ENCODE peak calls at places on chromosomes 4 and X, in six cellular contexts. One of them, this sample, is unnamed.
A peak's percentile ranks its signal among the peaks of the same experiment; 100 is the strongest.

GRCh38 chr4:147599764-147600163 is 17.4 kb upstream of the TMEM184C start:
- DNase-seq in NCI-H1105 treated with DMSO at 0.1 percent for 48 hours: no peak
- DNase-seq in cardiac muscle cell: no peak
- DNase-seq in GM06990: no peak
- DNase-seq in activated T-helper 1 cell treated with Interleukin-2 at 50 U/mL for 16 hours: no peak
- DNase-seq in AML-193: no peak
- DNase-seq in this sample: no peak

GRCh38 chrX:17788439-17788838 is 51.1 kb downstream of the SCML1 start:
- DNase-seq in NCI-H1105 treated with DMSO at 0.1 percent for 48 hours: peak; percentile 15
- DNase-seq in cardiac muscle cell: peak; percentile 42
- DNase-seq in GM06990: no peak
- DNase-seq in activated T-helper 1 cell treated with Interleukin-2 at 50 U/mL for 16 hours: peak; percentile 13
- DNase-seq in AML-193: peak; percentile 0
- DNase-seq in this sample: no peak

GRCh38 chr4:1030559-1030958 is 19.1 kb downstream of the FGFRL1 start:
- DNase-seq in NCI-H1105 treated with DMSO at 0.1 percent for 48 hours: no peak
- DNase-seq in cardiac muscle cell: no peak
- DNase-seq in GM06990: no peak
- DNase-seq in activated T-helper 1 cell treated with Interleukin-2 at 50 U/mL for 16 hours: no peak
- DNase-seq in AML-193: no peak
- DNase-seq in this sample: no peak

GRCh38 chr4:123396294-123397275 is at the start of gene SPRY1:
- DNase-seq in NCI-H1105 treated with DMSO at 0.1 percent for 48 hours: peak; percentile 72
- DNase-seq in cardiac muscle cell: peak; percentile 93
- DNase-seq in GM06990: peak; percentile 36
- DNase-seq in activated T-helper 1 cell treated with Interleukin-2 at 50 U/mL for 16 hours: peak; percentile 37
- DNase-seq in AML-193: peak; percentile 90
- DNase-seq in this sample: peak; percentile 22

GRCh38 chr4:179625391-179625790 is 2183.2 kb upstream of the AGA start:
- DNase-seq in NCI-H1105 treated with DMSO at 0.1 percent for 48 hours: no peak
- DNase-seq in cardiac muscle cell: no peak
- DNase-seq in GM06990: no peak
- DNase-seq in activated T-helper 1 cell treated with Interleukin-2 at 50 U/mL for 16 hours: no peak
- DNase-seq in AML-193: no peak
- DNase-seq in this sample: no peak

GRCh38 chr4:169179609-169180526 is 90.9 kb downstream of the SH3RF1 start:
- DNase-seq in NCI-H1105 treated with DMSO at 0.1 percent for 48 hours: peak; percentile 12
- DNase-seq in cardiac muscle cell: no peak
- DNase-seq in GM06990: no peak
- DNase-seq in activated T-helper 1 cell treated with Interleukin-2 at 50 U/mL for 16 hours: no peak
- DNase-seq in AML-193: no peak
- DNase-seq in this sample: no peak

GRCh38 chr4:158033416-158033863 is 139.4 kb downstream of the GASK1B start:
- DNase-seq in NCI-H1105 treated with DMSO at 0.1 percent for 48 hours: no peak
- DNase-seq in cardiac muscle cell: no peak
- DNase-seq in GM06990: no peak
- DNase-seq in activated T-helper 1 cell treated with Interleukin-2 at 50 U/mL for 16 hours: no peak
- DNase-seq in AML-193: peak; percentile 32
- DNase-seq in this sample: no peak

GRCh38 chrX:1222511-1223252 is 10.2 kb upstream of the CRLF2 start:
- DNase-seq in NCI-H1105 treated with DMSO at 0.1 percent for 48 hours: no peak
- DNase-seq in cardiac muscle cell: no peak
- DNase-seq in GM06990: no peak
- DNase-seq in activated T-helper 1 cell treated with Interleukin-2 at 50 U/mL for 16 hours: no peak
- DNase-seq in AML-193: no peak
- DNase-seq in this sample: no peak

GRCh38 chrX:13664026-13664425 is 11.1 kb downstream of the TCEANC start:
- DNase-seq in NCI-H1105 treated with DMSO at 0.1 percent for 48 hours: no peak
- DNase-seq in cardiac muscle cell: peak; percentile 42
- DNase-seq in GM06990: no peak
- DNase-seq in activated T-helper 1 cell treated with Interleukin-2 at 50 U/mL for 16 hours: no peak
- DNase-seq in AML-193: no peak
- DNase-seq in this sample: no peak